ENCODE peak calls at places on chromosomes 5 and 9, in four cellular contexts. N is SK-N-SH, V is cardiac fibroblast, L is HFFc6. A is an unnamed sample.

GRCh38 chr5:154491951-154492350 is 13.9 kb upstream of the HAND1 start:
- DNase-seq in L (no peak), V (no peak), N (no peak), A (peak)

GRCh38 chr5:141326088-141326854 is 4.0 kb upstream of the PCDHGA1 start:
- DNase-seq in V (peak), N (peak), L (peak), A (peak)

GRCh38 chr9:94108584-94108983 is 24.3 kb downstream of the PTPDC1 start:
- DNase-seq in N (no peak), V (peak), L (no peak), A (no peak)

GRCh38 chr9:112582863-112583262 is 96.2 kb downstream of the KIAA1958 start:
- DNase-seq in N (no peak), V (no peak), L (no peak), A (no peak)

GRCh38 chr9:109297899-109298298 is 23.0 kb downstream of the EPB41L4B start:
- DNase-seq in L (peak), V (peak), N (no peak), A (no peak)

GRCh38 chr5:36739751-36740221 is 133.4 kb downstream of the SLC1A3 start:
- DNase-seq in N (peak), L (peak), V (peak), A (no peak)

GRCh38 chr5:159113405-159113804 is 13.7 kb upstream of the EBF1 start:
- DNase-seq in L (no peak), V (no peak), N (no peak), A (no peak)

GRCh38 chr9:78132688-78133033 is 101.0 kb upstream of the GNAQ start:
- DNase-seq in L (no peak), N (no peak), V (no peak), A (no peak)

GRCh38 chr5:56814361-56814962 is 887 bp upstream of the MAP3K1 start:
- DNase-seq in L (peak), V (peak), N (peak), A (peak)

GRCh38 chr9:124264812-124265211 is 7.1 kb downstream of the NEK6 start:
- DNase-seq in N (no peak), V (no peak), L (peak), A (no peak)

GRCh38 chr9:18569941-18570630 is 96.1 kb downstream of the ADAMTSL1 start:
- DNase-seq in V (no peak), N (no peak), L (no peak), A (no peak)

GRCh38 chr5:116291271-116291670 is 206.4 kb downstream of the COMMD10 start:
- DNase-seq in N (no peak), L (no peak), V (peak), A (no peak)

GRCh38 chr9:32430720-32431119 is 46.3 kb downstream of the ACO1 start:
- DNase-seq in L (peak), V (peak), N (no peak), A (no peak)

GRCh38 chr9:106717686-106718085 is 145.3 kb upstream of the ZNF462 start:
- DNase-seq in V (peak), N (no peak), L (no peak), A (no peak)

GRCh38 chr9:98185611-98186171 is 6.7 kb downstream of the CORO2A start:
- DNase-seq in V (peak), N (no peak), L (no peak), A (peak)

GRCh38 chr9:15935661-15936315 is 382.9 kb downstream of the CCDC171 start:
- DNase-seq in V (peak), N (no peak), L (no peak), A (no peak)

GRCh38 chr9:104927912-104928740 is at the start of gene ABCA1:
- DNase-seq in V (peak), N (peak), L (peak), A (peak)

GRCh38 chr5:21680196-21680595 is 1172.9 kb downstream of the CDH12 start:
- DNase-seq in N (no peak), L (no peak), V (peak), A (no peak)

GRCh38 chr5:58311526-58311925 is 148.4 kb downstream of the PLK2 start:
- DNase-seq in N (no peak), V (peak), L (no peak), A (no peak)

GRCh38 chr5:58241383-58241782 is 218.5 kb downstream of the PLK2 start:
- DNase-seq in N (no peak), L (no peak), V (peak), A (no peak)

GRCh38 chr9:120545691-120546565 is 34.0 kb downstream of the CDK5RAP2 start:
- DNase-seq in N (no peak), V (no peak), L (peak), A (no peak)

GRCh38 chr5:34609951-34610431 is 46.1 kb upstream of the RAI14 start:
- DNase-seq in L (peak), V (peak), N (no peak), A (no peak)

GRCh38 chr5:71719092-71719964 is at the start of gene CARTPT:
- DNase-seq in V (no peak), N (peak), L (no peak), A (no peak)

A was measured in spleen.